ENCODE peak calls at places on chromosomes 7 and 10, in eight cellular contexts. C, R, N, G, M, W, B and L are unnamed samples.

GRCh38 chr10:76356557-76356956 is 925.1 kb downstream of the LRMDA start:
- DNase-seq in C (no peak), R (no peak), N (no peak), G (no peak), M (no peak), W (no peak), B (no peak), L (no peak)

GRCh38 chr10:53771701-53772100 is 999.1 kb upstream of the MBL2 start:
- DNase-seq in C (no peak), R (no peak), N (no peak), G (no peak), M (no peak), W (no peak), B (no peak), L (no peak)

GRCh38 chr10:9863559-9864121 is 1154.0 kb upstream of the CELF2 start:
- DNase-seq in C (no peak), R (no peak), N (no peak), G (no peak), M (no peak), W (no peak), B (no peak), L (no peak)

GRCh38 chr7:150918378-150918777 is 59.7 kb downstream of the KCNH2 start:
- DNase-seq in C (no peak), R (no peak), N (no peak), G (no peak), M (no peak), W (no peak), B (no peak), L (no peak)

GRCh38 chr7:96562966-96563365 is 146.7 kb downstream of the SEM1 start:
- DNase-seq in C (no peak), R (no peak), N (no peak), G (no peak), M (no peak), W (no peak), B (no peak), L (no peak)

GRCh38 chr7:142385528-142386340 is 127.9 kb upstream of the PRSS58 start:
- DNase-seq in C (peak; percentile 13), R (peak; percentile 78), N (peak; percentile 36), G (peak; percentile 32), M (peak; percentile 72), W (peak; percentile 34), B (no peak), L (no peak)

GRCh38 chr10:21336476-21337170 is 188.9 kb downstream of the SKIDA1 start:
- DNase-seq in C (no peak), R (peak; percentile 85), N (no peak), G (peak; percentile 92), M (peak; percentile 84), W (no peak), B (no peak), L (peak; percentile 46)

GRCh38 chr7:129553861-129554530 is 51.7 kb downstream of the SMKR1 start:
- DNase-seq in C (no peak), R (no peak), N (no peak), G (no peak), M (no peak), W (no peak), B (no peak), L (no peak)

GRCh38 chr10:29795856-29796255 is 161.1 kb upstream of the SVIL start:
- DNase-seq in C (no peak), R (no peak), N (no peak), G (no peak), M (no peak), W (no peak), B (no peak), L (peak; percentile 62)

GRCh38 chr10:86294346-86295265 is 72.0 kb downstream of the GRID1 start:
- DNase-seq in C (no peak), R (no peak), N (no peak), G (no peak), M (no peak), W (no peak), B (peak; percentile 14), L (no peak)

GRCh38 chr10:22022257-22023051 is 18.9 kb upstream of the DNAJC1 start:
- DNase-seq in C (no peak), R (no peak), N (no peak), G (no peak), M (no peak), W (peak; percentile 20), B (no peak), L (no peak)

GRCh38 chr10:46068905-46069304 is 22.8 kb upstream of the MSMB start:
- DNase-seq in C (no peak), R (no peak), N (no peak), G (no peak), M (no peak), W (no peak), B (no peak), L (peak; percentile 40)

DNA sequence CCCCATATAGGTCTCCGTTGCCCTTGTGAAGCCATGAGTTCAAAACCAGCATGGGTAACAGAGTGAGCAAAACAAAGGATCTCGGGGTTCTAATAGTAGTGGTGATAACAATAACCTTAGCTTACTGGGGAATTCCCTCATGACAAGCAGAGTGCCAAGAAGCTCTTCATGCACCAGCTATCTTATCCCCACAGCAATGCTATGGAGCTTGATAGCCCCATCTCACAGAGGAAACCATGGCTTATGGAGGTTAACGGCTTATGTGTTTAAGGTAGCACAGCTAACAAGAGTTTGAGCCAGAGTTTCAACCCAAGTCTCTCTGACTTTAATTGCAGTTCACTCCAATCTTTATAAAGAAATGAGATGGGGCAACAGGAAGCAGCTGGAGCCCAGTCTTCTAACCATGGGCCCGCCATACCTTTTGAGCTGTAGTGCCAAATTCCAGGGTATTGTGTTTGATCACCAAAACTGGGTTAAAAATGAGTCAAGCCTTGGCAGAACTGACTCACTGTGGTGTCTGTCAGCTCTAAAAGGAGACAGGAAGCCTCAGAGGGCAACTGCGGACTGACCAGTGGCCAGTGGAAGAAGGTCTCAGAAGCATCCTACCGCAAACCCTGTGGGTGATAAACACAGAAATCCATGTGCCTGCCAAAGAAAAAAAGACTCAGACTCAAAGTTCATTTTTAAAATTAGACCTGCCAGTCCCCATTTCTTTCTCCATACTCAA is 16.5 kb upstream of the PLAU start:
- DNase-seq in C (no peak), R (no peak), N (no peak), G (no peak), M (no peak), W (no peak), B (no peak), L (no peak)
- H3K27ac ChIP-seq in C (no peak overlapping the region), R (no peak overlapping the region), N (peak overlapping the region; percentile 75), G (no peak overlapping the region), M (peak overlapping the region; percentile 26), W (no peak overlapping the region), B (no peak overlapping the region), L (no peak overlapping the region)

GRCh38 chr10:121694966-121695340 is 96.7 kb upstream of the FGFR2 start:
- DNase-seq in C (no peak), R (no peak), N (no peak), G (no peak), M (no peak), W (no peak), B (no peak), L (no peak)
- TF ChIP-seq POLR2AphosphoS5 in C (no peak), R (no peak), N (no peak), G (no peak), M (no peak), W (no peak), B (no peak), L (no peak)

DNA sequence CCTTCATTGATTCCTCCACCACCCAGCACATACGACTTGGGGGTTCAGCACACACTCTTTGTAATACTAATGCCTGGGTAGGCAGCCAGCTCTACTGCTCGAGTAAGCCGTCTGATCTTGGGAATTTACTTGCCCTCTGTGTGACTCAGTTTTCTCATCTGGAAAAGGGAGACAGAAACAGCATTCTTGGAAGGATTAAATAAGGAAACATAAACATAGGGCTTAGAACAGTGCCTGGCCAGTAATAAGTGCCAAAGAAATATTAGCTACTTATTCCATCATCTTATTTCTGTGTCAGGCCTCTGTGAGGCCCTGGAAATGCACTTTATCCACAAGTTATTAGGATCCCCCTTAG is 130.1 kb downstream of the TNS3 start:
- DNase-seq in C (no peak), R (no peak), N (no peak), G (no peak), M (no peak), W (no peak), B (no peak), L (no peak)
- H3K4me1 ChIP-seq in C (no peaks in the 10 kb centered on the region), R (no peaks in the 10 kb centered on the region), N (peaks cover 92% of the 10 kb centered on the region), G (peaks cover 32% of the 10 kb centered on the region), M (peaks cover 9% of the 10 kb centered on the region), W (peaks cover 35% of the 10 kb centered on the region), B (peaks cover 58% of the 10 kb centered on the region), L (no peaks in the 10 kb centered on the region)

DNA sequence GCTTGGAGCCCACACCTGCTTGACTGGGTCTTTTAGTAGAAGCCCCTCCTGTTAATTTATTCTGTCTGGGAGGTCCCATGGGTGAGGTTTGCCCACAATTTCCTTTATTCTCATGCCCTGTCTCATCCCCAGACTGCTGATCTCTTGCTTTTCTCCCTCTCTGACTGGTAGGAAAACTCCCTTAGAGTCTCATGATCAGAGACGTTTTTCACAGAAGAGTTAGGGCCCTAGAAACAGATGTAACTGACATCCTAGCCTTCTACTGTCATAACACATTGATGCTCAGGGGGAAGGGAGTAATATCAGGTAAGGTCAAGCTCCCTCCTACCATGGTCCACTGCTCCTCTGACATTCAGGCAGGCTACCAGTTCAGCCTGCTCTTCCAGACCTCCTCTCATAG is 43.7 kb upstream of the WASL start:
- DNase-seq in C (no peak), R (no peak), N (no peak), G (no peak), M (no peak), W (no peak), B (no peak), L (no peak)
- H3K27ac ChIP-seq in C (no peak overlapping the region), R (no peak overlapping the region), N (no peak overlapping the region), G (no peak overlapping the region), M (no peak overlapping the region), W (no peak overlapping the region), B (no peak overlapping the region), L (no peak overlapping the region)

GRCh38 chr7:153524070-153524601 is 528.1 kb upstream of the DPP6 start:
- DNase-seq in C (no peak), R (no peak), N (no peak), G (no peak), M (no peak), W (peak; percentile 38), B (no peak), L (no peak)

GRCh38 chr7:153518201-153518984 is 533.8 kb upstream of the DPP6 start:
- DNase-seq in C (no peak), R (no peak), N (no peak), G (no peak), M (no peak), W (no peak), B (no peak), L (no peak)

GRCh38 chr7:153523320-153524015 is 528.7 kb upstream of the DPP6 start:
- DNase-seq in C (no peak), R (no peak), N (no peak), G (no peak), M (no peak), W (no peak), B (no peak), L (no peak)

GRCh38 chr7:153521370-153521769 is 530.8 kb upstream of the DPP6 start:
- DNase-seq in C (no peak), R (no peak), N (no peak), G (no peak), M (no peak), W (no peak), B (no peak), L (no peak)

GRCh38 chr7:153522261-153522660 is 529.9 kb upstream of the DPP6 start:
- DNase-seq in C (no peak), R (no peak), N (no peak), G (no peak), M (no peak), W (peak; percentile 28), B (no peak), L (no peak)
- TF ChIP-seq POLR2AphosphoS5 in C (no peak), R (no peak), N (no peak), G (no peak), M (no peak), W (peak; percentile 77), B (no peak), L (peak; percentile 46)